ENCODE peak calls at places on chromosomes 5 and 9, in nine cellular contexts. U is fibroblast of the conjunctiva; H is stimulated activated naive B cell treated with anti-CD40 and anti-IgM and Interleukin-4, amounts not matched to agents 10 μg/mL and 1 μg/mL and 100 μg/mL, for 72 hours; Z is NCI-H146; Q is activated naive CD4-positive, alpha-beta T cell; Y is HEK293T; D is stimulated activated CD4-positive, alpha-beta T cell treated with anti-CD3 and anti-CD28 coated beads, Interleukin-2, amount 100 ng/mL, for 24 hours; W is heart left ventricle; G is ELF-1. A is an unnamed sample.

GRCh38 chr9:122031157-122031556 is 62.0 kb downstream of the TTLL11 start:
- DNase-seq in U (no peak), H (no peak), Z (no peak), Q (no peak), Y (no peak), D (no peak), W (no peak), G (no peak), A (no peak)

GRCh38 chr9:78725565-78725964 is 428.6 kb downstream of the PSAT1 start:
- DNase-seq in U (no peak), H (no peak), Z (no peak), Q (no peak), Y (no peak), D (no peak), W (no peak), G (no peak), A (no peak)

GRCh38 chr9:83440641-83441040 is 97.6 kb downstream of the FRMD3 start:
- DNase-seq in U (no peak), H (no peak), Z (no peak), Q (no peak), Y (no peak), D (no peak), W (no peak), G (no peak), A (no peak)

GRCh38 chr9:114512337-114512874 is 7.1 kb upstream of the WHRN start:
- DNase-seq in U (no peak), H (no peak), Z (no peak), Q (no peak), Y (no peak), D (no peak), W (no peak), G (no peak), A (no peak)

GRCh38 chr5:53291528-53291927 is 182.0 kb upstream of the MOCS2 start:
- DNase-seq in U (no peak), H (no peak), Z (no peak), Q (no peak), Y (no peak), D (no peak), W (no peak), G (no peak), A (no peak)

GRCh38 chr5:178416206-178416882 is 173.8 kb downstream of the COL23A1 start:
- DNase-seq in U (no peak), H (no peak), Z (no peak), Q (no peak), Y (no peak), D (no peak), W (no peak), G (no peak), A (no peak)

GRCh38 chr9:21656776-21657637 is 145.4 kb upstream of the MTAP start:
- DNase-seq in U (peak), H (no peak), Z (no peak), Q (no peak), Y (no peak), D (no peak), W (no peak), G (no peak), A (no peak)

GRCh38 chr5:147417133-147417813 is 92.6 kb downstream of the DPYSL3 start:
- DNase-seq in U (peak), H (no peak), Z (no peak), Q (no peak), Y (no peak), D (no peak), W (peak), G (no peak), A (peak)

GRCh38 chr5:172952034-172952511 is 7.2 kb upstream of the RPL26L1 start:
- DNase-seq in U (no peak), H (no peak), Z (no peak), Q (no peak), Y (no peak), D (no peak), W (no peak), G (no peak), A (no peak)

GRCh38 chr9:109912082-109912581 is 132.1 kb downstream of the PALM2AKAP2 start:
- DNase-seq in U (no peak), H (no peak), Z (no peak), Q (no peak), Y (no peak), D (no peak), W (no peak), G (no peak), A (no peak)

GRCh38 chr5:143404416-143405062 is 1.1 kb upstream of the NR3C1 start:
- DNase-seq in U (peak), H (peak), Z (peak), Q (peak), Y (peak), D (peak), W (peak), G (peak), A (peak)

GRCh38 chr5:141940695-141941271 is 17.1 kb downstream of the DELE1 start:
- DNase-seq in U (no peak), H (no peak), Z (no peak), Q (no peak), Y (no peak), D (no peak), W (no peak), G (no peak), A (no peak)

GRCh38 chr9:33225319-33226152 is 14.4 kb upstream of the SPINK4 start:
- DNase-seq in U (peak), H (peak), Z (peak), Q (peak), Y (peak), D (peak), W (no peak), G (peak), A (peak)

GRCh38 chr9:133532937-133533668 is 1.4 kb upstream of the ADAMTSL2 start:
- DNase-seq in U (no peak), H (peak), Z (peak), Q (peak), Y (peak), D (peak), W (peak), G (peak), A (peak)

GRCh38 chr9:121267689-121268597 is at the start of gene GSN:
- DNase-seq in U (no peak), H (peak), Z (peak), Q (no peak), Y (peak), D (peak), W (peak), G (peak), A (peak)